ENCODE peak calls at places on chromosomes 13 and 19, in ten cellular contexts. E is CD4-positive, alpha-beta T cell; L is RWPE1; N is left ventricle myocardium inferior; K is pancreas; B is thoracic aorta; G is GM06990; F is cardiac muscle cell; U is prostate gland; R is SK-N-SH. C is an unnamed sample.
A peak's percentile ranks its signal among the peaks of the same experiment; 100 is the strongest.

GRCh38 chr13:42971670-42972355 is 20.2 kb downstream of the EPSTI1 start:
- DNase-seq in K (no peak), B (no peak), E (no peak), R (no peak), N (no peak), F (peak; percentile 78), U (no peak), G (no peak), L (no peak), C (no peak)

GRCh38 chr19:40284501-40285352 is at the start of gene AKT2:
- DNase-seq in N (peak; percentile 66), L (no peak), U (peak; percentile 31), G (no peak), R (peak; percentile 94), F (peak; percentile 66), B (no peak), K (no peak), E (peak; percentile 22), C (peak; percentile 77)

GRCh38 chr13:95296326-95296939 is 4.8 kb downstream of the ABCC4 start:
- DNase-seq in F (peak; percentile 25), E (peak; percentile 15), N (peak; percentile 42), L (peak; percentile 46), R (peak; percentile 82), U (no peak), G (no peak), B (no peak), K (peak; percentile 58), C (peak; percentile 68)

GRCh38 chr19:38543807-38544568 is 73.8 kb downstream of the MAP4K1 start:
- DNase-seq in B (peak; percentile 27), F (peak; percentile 84), K (peak; percentile 61), R (peak; percentile 93), E (no peak), G (peak; percentile 43), U (no peak), L (peak; percentile 94), N (peak; percentile 32), C (no peak)

GRCh38 chr19:50036905-50037304 is 11.1 kb downstream of the ZNF473 start:
- DNase-seq in R (no peak), U (no peak), K (no peak), G (no peak), N (no peak), B (no peak), L (peak; percentile 41), F (no peak), E (no peak), C (no peak)

GRCh38 chr19:53158119-53158656 is 665 bp downstream of the ZNF347 start:
- DNase-seq in N (peak; percentile 32), R (peak; percentile 58), U (peak; percentile 20), G (peak; percentile 52), E (peak; percentile 2), F (peak; percentile 42), K (peak; percentile 10), L (peak; percentile 30), B (no peak), C (peak; percentile 42)

GRCh38 chr19:11136400-11137101 is 19.0 kb downstream of the SPC24 start:
- DNase-seq in K (no peak), N (no peak), E (no peak), U (no peak), B (no peak), G (no peak), R (no peak), L (no peak), F (no peak), C (no peak)

GRCh38 chr19:48565090-48565489 is 13.1 kb downstream of the SULT2B1 start:
- DNase-seq in K (no peak), G (no peak), F (peak; percentile 40), U (no peak), N (no peak), L (no peak), R (no peak), E (no peak), B (no peak), C (no peak)

GRCh38 chr13:73522937-73523336 is 464.1 kb downstream of the KLF5 start:
- DNase-seq in N (no peak), L (no peak), R (no peak), F (no peak), B (no peak), G (no peak), K (no peak), E (no peak), U (no peak), C (no peak)

GRCh38 chr13:73429691-73430090 is 370.9 kb downstream of the KLF5 start:
- DNase-seq in G (no peak), E (no peak), R (no peak), U (peak; percentile 29), N (no peak), B (no peak), K (no peak), F (peak; percentile 42), L (peak; percentile 71), C (no peak)

GRCh38 chr19:41922585-41922984 is 5.7 kb downstream of the ERFL start:
- DNase-seq in E (no peak), F (no peak), U (no peak), K (no peak), N (no peak), G (no peak), B (no peak), L (no peak), R (no peak), C (no peak)

GRCh38 chr13:110528911-110529310 is 32.6 kb downstream of the RAB20 start:
- DNase-seq in B (no peak), E (no peak), L (no peak), K (no peak), G (no peak), F (no peak), U (no peak), N (no peak), R (no peak), C (no peak)

GRCh38 chr13:37682496-37682895 is 83.9 kb upstream of the POSTN start:
- DNase-seq in U (no peak), B (no peak), L (no peak), F (no peak), E (no peak), K (no peak), G (no peak), R (no peak), N (no peak), C (no peak)

GRCh38 chr13:37681295-37682032 is 82.9 kb upstream of the POSTN start:
- DNase-seq in G (no peak), N (no peak), E (no peak), R (no peak), L (no peak), K (no peak), F (peak; percentile 84), U (no peak), B (no peak), C (no peak)

GRCh38 chr13:37680137-37680536 is 81.6 kb upstream of the POSTN start:
- DNase-seq in E (no peak), K (no peak), N (no peak), G (no peak), L (no peak), U (no peak), R (no peak), F (no peak), B (no peak), C (no peak)

GRCh38 chr13:37679043-37679442 is 80.5 kb upstream of the POSTN start:
- DNase-seq in R (no peak), U (no peak), N (no peak), E (no peak), F (no peak), B (no peak), L (no peak), G (no peak), K (no peak), C (no peak)
- TF ChIP-seq CTCF in R (peak; percentile 49), U (no peak), N (no peak), E (no peak), F (peak; percentile 22), B (no peak), L (no peak), G (no peak), K (no peak), C (no peak)

GRCh38 chr19:23420824-23421223 is 25.6 kb upstream of the ZNF91 start:
- DNase-seq in U (no peak), B (no peak), F (no peak), N (no peak), G (no peak), L (no peak), E (no peak), R (no peak), K (no peak), C (no peak)
- TF ChIP-seq CTCF in U (no peak), B (no peak), F (no peak), N (peak; percentile 22), G (no peak), L (no peak), E (no peak), R (no peak), K (no peak), C (no peak)

GRCh38 chr19:46979103-46979769 is 40.4 kb upstream of the NPAS1 start:
- DNase-seq in K (no peak), N (no peak), B (no peak), E (no peak), U (peak; percentile 76), G (no peak), L (no peak), F (no peak), R (no peak), C (no peak)
- TF ChIP-seq CTCF in K (no peak), N (no peak), B (no peak), E (no peak), U (no peak), G (no peak), L (no peak), F (no peak), R (no peak), C (no peak)

GRCh38 chr13:27203854-27204253 is 32.2 kb upstream of the USP12 start:
- DNase-seq in G (no peak), U (no peak), B (no peak), N (no peak), F (peak; percentile 32), L (no peak), E (no peak), R (no peak), K (no peak), C (no peak)
- TF ChIP-seq CTCF in G (peak; percentile 4), U (peak; percentile 18), B (no peak), N (peak; percentile 47), F (peak; percentile 18), L (no peak), E (peak; percentile 29), R (peak; percentile 46), K (no peak), C (no peak)

GRCh38 chr19:44002566-44003460 is at the start of gene ZNF230:
- DNase-seq in N (peak; percentile 86), E (peak; percentile 75), R (peak; percentile 81), G (peak; percentile 84), F (peak; percentile 97), K (peak; percentile 92), L (peak; percentile 92), B (peak; percentile 77), U (peak; percentile 95), C (peak; percentile 81)
- TF ChIP-seq CTCF in N (no peak), E (no peak), R (no peak), G (no peak), F (no peak), K (no peak), L (no peak), B (no peak), U (no peak), C (no peak)

C was measured in endothelial cell.